ENCODE peak calls at places on chromosomes 4 and X, in seven cellular contexts. One of them, this sample, is unnamed.

GRCh38 chr4:6239486-6239885 is 30.2 kb upstream of the WFS1 start:
- DNase-seq in A549: no peak
- DNase-seq in sigmoid colon: peak
- DNase-seq in ovary: no peak
- DNase-seq in SK-N-SH: no peak
- DNase-seq in tibial nerve: no peak
- DNase-seq in transverse colon: no peak
- DNase-seq in this sample: no peak

GRCh38 chrX:11040976-11041375 is 70.2 kb upstream of the HCCS start:
- DNase-seq in A549: no peak
- DNase-seq in ovary: no peak
- DNase-seq in SK-N-SH: no peak
- DNase-seq in sigmoid colon: no peak
- DNase-seq in transverse colon: no peak
- DNase-seq in tibial nerve: no peak
- DNase-seq in this sample: no peak

GRCh38 chr4:7328913-7329638 is 105.7 kb downstream of the PSAPL1 start:
- DNase-seq in A549: peak
- DNase-seq in transverse colon: no peak
- DNase-seq in ovary: no peak
- DNase-seq in tibial nerve: no peak
- DNase-seq in SK-N-SH: no peak
- DNase-seq in sigmoid colon: no peak
- DNase-seq in this sample: peak

GRCh38 chr4:98314791-98315565 is 53.8 kb downstream of the RAP1GDS1 start:
- DNase-seq in sigmoid colon: no peak
- DNase-seq in tibial nerve: no peak
- DNase-seq in A549: no peak
- DNase-seq in transverse colon: no peak
- DNase-seq in SK-N-SH: no peak
- DNase-seq in ovary: no peak
- DNase-seq in this sample: no peak

GRCh38 chr4:153661215-153661822 is 22.8 kb upstream of the TLR2 start:
- DNase-seq in tibial nerve: peak
- DNase-seq in SK-N-SH: no peak
- DNase-seq in sigmoid colon: no peak
- DNase-seq in ovary: no peak
- DNase-seq in A549: no peak
- DNase-seq in transverse colon: no peak
- DNase-seq in this sample: no peak

GRCh38 chr4:54077812-54078211 is 13.4 kb upstream of the CHIC2 start:
- DNase-seq in ovary: no peak
- DNase-seq in sigmoid colon: no peak
- DNase-seq in A549: no peak
- DNase-seq in tibial nerve: no peak
- DNase-seq in transverse colon: no peak
- DNase-seq in SK-N-SH: no peak
- DNase-seq in this sample: no peak

GRCh38 chr4:172813359-172813923 is 355.2 kb upstream of the GALNT7 start:
- DNase-seq in sigmoid colon: no peak
- DNase-seq in transverse colon: no peak
- DNase-seq in ovary: no peak
- DNase-seq in A549: no peak
- DNase-seq in SK-N-SH: no peak
- DNase-seq in tibial nerve: no peak
- DNase-seq in this sample: no peak

GRCh38 chrX:39242187-39242586 is 440.9 kb downstream of the MID1IP1 start:
- DNase-seq in A549: peak
- DNase-seq in tibial nerve: no peak
- DNase-seq in ovary: no peak
- DNase-seq in transverse colon: peak
- DNase-seq in SK-N-SH: peak
- DNase-seq in sigmoid colon: no peak
- DNase-seq in this sample: no peak

GRCh38 chr4:185343726-185344581 is 51.8 kb downstream of the LRP2BP start:
- DNase-seq in SK-N-SH: peak
- DNase-seq in ovary: no peak
- DNase-seq in transverse colon: peak
- DNase-seq in tibial nerve: peak
- DNase-seq in sigmoid colon: peak
- DNase-seq in A549: no peak
- DNase-seq in this sample: no peak

GRCh38 chrX:40167240-40168182 is 69.8 kb upstream of the BCOR start:
- DNase-seq in tibial nerve: no peak
- DNase-seq in sigmoid colon: peak
- DNase-seq in transverse colon: peak
- DNase-seq in A549: no peak
- DNase-seq in SK-N-SH: no peak
- DNase-seq in ovary: peak
- DNase-seq in this sample: peak

GRCh38 chr4:37715889-37716402 is 29.8 kb upstream of the RELL1 start:
- DNase-seq in A549: no peak
- DNase-seq in sigmoid colon: no peak
- DNase-seq in ovary: no peak
- DNase-seq in SK-N-SH: peak
- DNase-seq in tibial nerve: no peak
- DNase-seq in transverse colon: peak
- DNase-seq in this sample: no peak

GRCh38 chrX:1451251-1451675 is 1.4 kb downstream of the ASMTL start:
- DNase-seq in A549: no peak
- DNase-seq in transverse colon: no peak
- DNase-seq in tibial nerve: no peak
- DNase-seq in sigmoid colon: peak
- DNase-seq in SK-N-SH: no peak
- DNase-seq in ovary: no peak
- DNase-seq in this sample: peak

GRCh38 chr4:143400082-143400481 is 63.4 kb downstream of the GAB1 start:
- DNase-seq in transverse colon: no peak
- DNase-seq in tibial nerve: no peak
- DNase-seq in A549: no peak
- DNase-seq in SK-N-SH: no peak
- DNase-seq in ovary: no peak
- DNase-seq in sigmoid colon: no peak
- DNase-seq in this sample: no peak

GRCh38 chrX:1481636-1482529 is 29.2 kb upstream of the ASMTL start:
- DNase-seq in tibial nerve: peak
- DNase-seq in SK-N-SH: no peak
- DNase-seq in A549: peak
- DNase-seq in sigmoid colon: peak
- DNase-seq in ovary: peak
- DNase-seq in transverse colon: peak
- DNase-seq in this sample: no peak

GRCh38 chr4:113540859-113541258 is 220.7 kb downstream of the CAMK2D start:
- DNase-seq in transverse colon: no peak
- DNase-seq in SK-N-SH: no peak
- DNase-seq in ovary: no peak
- DNase-seq in A549: no peak
- DNase-seq in sigmoid colon: no peak
- DNase-seq in tibial nerve: no peak
- DNase-seq in this sample: no peak

GRCh38 chr4:5524451-5524850 is 183.9 kb downstream of the EVC2 start:
- DNase-seq in sigmoid colon: no peak
- DNase-seq in A549: no peak
- DNase-seq in transverse colon: no peak
- DNase-seq in tibial nerve: no peak
- DNase-seq in ovary: no peak
- DNase-seq in SK-N-SH: no peak
- DNase-seq in this sample: no peak

GRCh38 chrX:92247076-92247475 is 467.9 kb downstream of the PCDH11X start:
- DNase-seq in transverse colon: no peak
- DNase-seq in ovary: no peak
- DNase-seq in SK-N-SH: no peak
- DNase-seq in sigmoid colon: no peak
- DNase-seq in tibial nerve: no peak
- DNase-seq in A549: no peak
- DNase-seq in this sample: no peak

GRCh38 chrX:104151037-104151436 is 5.8 kb downstream of the SLC25A53 start:
- DNase-seq in SK-N-SH: no peak
- DNase-seq in transverse colon: no peak
- DNase-seq in sigmoid colon: no peak
- DNase-seq in ovary: no peak
- DNase-seq in A549: no peak
- DNase-seq in tibial nerve: no peak
- DNase-seq in this sample: no peak

DNA sequence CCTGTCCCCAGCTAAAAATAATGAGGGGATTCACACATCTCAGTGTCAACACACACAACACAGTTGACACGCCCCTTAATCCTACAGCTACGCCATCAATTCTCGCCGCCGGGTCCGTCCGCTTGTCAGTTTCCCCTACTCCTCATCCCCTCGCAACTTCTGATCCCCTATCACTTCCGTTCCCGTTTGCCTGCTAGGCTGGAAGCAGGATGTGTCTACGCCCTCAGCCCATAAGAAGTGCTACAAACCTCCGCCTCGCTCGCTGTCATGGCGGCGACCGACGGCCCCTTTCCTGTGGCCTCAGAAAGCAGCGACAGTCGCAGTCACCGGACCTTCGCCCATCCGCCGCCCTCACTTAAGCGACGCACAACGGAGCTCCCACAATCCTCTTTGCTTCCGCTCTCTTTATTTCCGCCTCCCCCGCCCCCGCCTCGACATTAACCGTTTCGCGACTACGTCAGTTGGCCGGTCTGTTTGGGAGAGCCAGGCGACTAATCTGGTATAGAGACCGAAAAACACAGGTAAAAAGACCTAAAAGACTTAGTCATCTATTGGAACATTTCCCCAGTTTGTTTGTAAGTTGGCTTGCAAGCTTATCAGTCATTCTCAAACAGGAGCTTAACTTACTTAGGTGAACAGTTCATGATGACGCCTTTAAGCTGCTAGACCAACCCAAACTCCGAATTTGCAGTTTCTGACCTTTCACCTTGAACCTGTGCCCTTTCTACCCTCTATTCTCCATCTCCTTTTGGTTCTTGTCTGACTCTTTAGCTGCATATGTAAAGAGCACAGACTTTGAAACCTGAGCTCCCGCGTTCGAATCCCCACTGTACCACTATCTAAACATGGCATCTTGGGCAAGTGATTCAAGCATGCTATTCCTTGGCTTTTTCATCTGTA is at the start of gene SLC25A53:
- DNase-seq in A549: peak
- DNase-seq in SK-N-SH: peak
- DNase-seq in tibial nerve: peak
- DNase-seq in ovary: peak
- DNase-seq in sigmoid colon: peak
- DNase-seq in transverse colon: peak
- DNase-seq in this sample: peak
- TF ChIP-seq EP300 in A549: no peak
- TF ChIP-seq EP300 in SK-N-SH: peak
- TF ChIP-seq EP300 in tibial nerve: peak
- TF ChIP-seq EP300 in ovary: no peak
- TF ChIP-seq EP300 in sigmoid colon: no peak
- TF ChIP-seq EP300 in transverse colon: no peak
- TF ChIP-seq EP300 in this sample: no peak

GRCh38 chrX:83510466-83511181 is 2.5 kb downstream of the POU3F4 start:
- DNase-seq in transverse colon: no peak
- DNase-seq in A549: no peak
- DNase-seq in tibial nerve: no peak
- DNase-seq in sigmoid colon: no peak
- DNase-seq in SK-N-SH: peak
- DNase-seq in ovary: no peak
- DNase-seq in this sample: peak
- H3K4me3 ChIP-seq in transverse colon: no peak
- H3K4me3 ChIP-seq in A549: no peak
- H3K4me3 ChIP-seq in tibial nerve: no peak
- H3K4me3 ChIP-seq in sigmoid colon: peak
- H3K4me3 ChIP-seq in SK-N-SH: no peak
- H3K4me3 ChIP-seq in ovary: no peak
- H3K4me3 ChIP-seq in this sample: no peak

GRCh38 chrX:4710618-4711433 is 997.4 kb upstream of the PRKX start:
- DNase-seq in sigmoid colon: no peak
- DNase-seq in A549: no peak
- DNase-seq in SK-N-SH: no peak
- DNase-seq in ovary: no peak
- DNase-seq in transverse colon: no peak
- DNase-seq in tibial nerve: no peak
- DNase-seq in this sample: no peak
- H3K27ac ChIP-seq in sigmoid colon: no peak
- H3K27ac ChIP-seq in A549: no peak
- H3K27ac ChIP-seq in SK-N-SH: no peak
- H3K27ac ChIP-seq in ovary: no peak
- H3K27ac ChIP-seq in transverse colon: no peak
- H3K27ac ChIP-seq in tibial nerve: no peak
- H3K27ac ChIP-seq in this sample: no peak

DNA sequence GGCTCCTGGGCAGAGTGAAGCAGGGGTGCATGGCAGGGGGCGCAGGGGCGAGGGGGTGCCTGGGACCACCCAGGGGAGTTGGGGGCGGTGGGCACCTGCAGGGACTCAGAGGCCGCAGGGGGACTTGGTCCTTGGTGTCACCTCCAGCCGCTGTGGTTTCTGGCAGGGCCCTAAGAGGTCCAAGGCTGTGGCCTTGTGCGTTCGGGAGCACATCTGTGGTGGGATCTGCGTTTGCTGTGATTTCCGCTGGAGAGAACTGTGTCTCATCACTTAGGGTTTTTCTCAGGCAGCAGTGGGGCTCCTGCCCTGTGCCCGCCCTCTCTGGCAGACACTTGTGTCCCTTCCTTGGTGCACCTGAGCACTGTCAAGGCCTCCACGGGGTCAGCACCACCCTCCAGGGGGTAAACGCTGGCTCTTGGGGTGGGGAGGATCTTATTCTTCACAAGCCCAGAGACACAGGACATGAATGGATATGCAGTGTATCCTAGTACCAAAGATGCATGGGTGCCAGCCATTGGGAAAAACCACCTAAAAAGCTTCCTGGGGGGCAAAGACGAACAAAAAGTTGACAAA is 66.5 kb downstream of the ACOX3 start:
- DNase-seq in A549: no peak
- DNase-seq in transverse colon: no peak
- DNase-seq in SK-N-SH: no peak
- DNase-seq in sigmoid colon: no peak
- DNase-seq in ovary: no peak
- DNase-seq in tibial nerve: no peak
- DNase-seq in this sample: no peak
- TF ChIP-seq EP300 in A549: no peak
- TF ChIP-seq EP300 in transverse colon: no peak
- TF ChIP-seq EP300 in SK-N-SH: no peak
- TF ChIP-seq EP300 in sigmoid colon: no peak
- TF ChIP-seq EP300 in ovary: no peak
- TF ChIP-seq EP300 in tibial nerve: no peak
- TF ChIP-seq EP300 in this sample: no peak

DNA sequence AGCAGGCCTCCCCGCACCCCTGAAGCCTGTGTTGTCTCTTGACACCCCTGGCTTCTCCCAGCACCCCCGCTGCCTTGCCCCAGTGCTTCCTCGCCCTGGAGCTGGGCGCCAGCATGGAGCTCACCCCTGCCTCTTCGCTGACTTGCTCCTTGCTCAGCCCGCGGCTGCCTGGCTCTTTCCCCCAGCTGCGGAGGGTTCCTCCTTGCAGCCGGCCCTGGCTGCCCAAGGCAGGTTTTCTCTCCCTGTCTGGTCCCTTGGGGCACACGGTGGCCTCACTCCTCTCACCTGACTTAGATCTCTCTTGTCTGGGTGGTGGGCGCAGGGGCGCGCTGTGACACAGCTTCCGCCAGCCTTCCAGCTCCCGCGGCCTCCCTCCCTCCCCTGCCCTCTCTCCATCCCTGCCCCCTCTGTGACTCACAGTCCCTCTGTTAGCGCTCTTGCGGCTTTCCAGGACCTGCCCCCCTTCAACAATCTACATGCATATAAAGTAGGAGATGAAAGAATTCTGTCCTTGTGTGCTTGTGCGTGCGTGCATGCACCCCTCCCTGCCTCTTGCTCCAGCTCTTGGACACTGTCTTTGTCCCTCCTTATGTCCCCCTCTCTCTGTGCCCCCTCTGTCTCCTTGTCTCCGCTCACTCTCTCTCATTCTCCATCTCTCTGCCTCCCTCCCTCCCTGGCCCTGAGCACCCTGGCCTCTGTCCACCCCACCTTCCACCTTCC is 2.2 kb downstream of the PLXNB3 start:
- DNase-seq in tibial nerve: no peak
- DNase-seq in transverse colon: peak
- DNase-seq in SK-N-SH: peak
- DNase-seq in ovary: peak
- DNase-seq in A549: no peak
- DNase-seq in sigmoid colon: peak
- DNase-seq in this sample: no peak
- H3K4me3 ChIP-seq in tibial nerve: peak
- H3K4me3 ChIP-seq in transverse colon: peak
- H3K4me3 ChIP-seq in SK-N-SH: peak
- H3K4me3 ChIP-seq in ovary: no peak
- H3K4me3 ChIP-seq in A549: no peak
- H3K4me3 ChIP-seq in sigmoid colon: peak
- H3K4me3 ChIP-seq in this sample: no peak

This sample was measured in upper lobe of left lung.